ENCODE peak calls at places on chromosome 21, in seven cellular contexts. W is AG10803, F is lower lobe of right lung, Y is ovary, E is tibial artery, K is PC-3, M is kidney epithelial cell. O is an unnamed sample.

GRCh38 chr21:28644762-28645161 is 347.9 kb downstream of the LTN1 start:
- DNase-seq in W (peak; percentile 79), F (no peak), Y (no peak), E (no peak), K (peak; percentile 50), M (no peak), O (no peak)

GRCh38 chr21:25385912-25386474 is 221.3 kb downstream of the MRPL39 start:
- DNase-seq in W (peak; percentile 71), F (no peak), Y (no peak), E (no peak), K (peak; percentile 90), M (peak; percentile 28), O (peak; percentile 45)

GRCh38 chr21:27371688-27372331 is 404.9 kb upstream of the ADAMTS5 start:
- DNase-seq in W (no peak), F (no peak), Y (no peak), E (no peak), K (no peak), M (no peak), O (no peak)

GRCh38 chr21:33587792-33588484 is 546 bp downstream of the DONSON start:
- DNase-seq in W (peak; percentile 29), F (peak; percentile 56), Y (peak; percentile 32), E (peak; percentile 21), K (peak; percentile 26), M (no peak), O (no peak)

GRCh38 chr21:31888936-31889371 is 16.1 kb downstream of the HUNK start:
- DNase-seq in W (no peak), F (no peak), Y (no peak), E (no peak), K (peak; percentile 50), M (peak; percentile 53), O (no peak)

GRCh38 chr21:26148834-26149354 is 21.7 kb downstream of the APP start:
- DNase-seq in W (peak; percentile 68), F (no peak), Y (no peak), E (no peak), K (peak; percentile 27), M (no peak), O (no peak)

GRCh38 chr21:43318841-43319781 is 107.8 kb downstream of the SIK1 start:
- DNase-seq in W (peak; percentile 54), F (no peak), Y (no peak), E (no peak), K (peak; percentile 62), M (no peak), O (no peak)

GRCh38 chr21:32599146-32599925 is 12.8 kb downstream of the CFAP298 start:
- DNase-seq in W (no peak), F (no peak), Y (no peak), E (no peak), K (no peak), M (no peak), O (no peak)

GRCh38 chr21:27812279-27812678 is 845.4 kb upstream of the ADAMTS5 start:
- DNase-seq in W (no peak), F (no peak), Y (no peak), E (no peak), K (peak; percentile 11), M (no peak), O (no peak)

GRCh38 chr21:31991356-31992331 is 118.8 kb downstream of the HUNK start:
- DNase-seq in W (no peak), F (no peak), Y (no peak), E (no peak), K (no peak), M (no peak), O (no peak)

GRCh38 chr21:15706686-15707085 is 23.1 kb upstream of the USP25 start:
- DNase-seq in W (peak; percentile 97), F (no peak), Y (no peak), E (no peak), K (peak; percentile 99), M (peak; percentile 75), O (no peak)

GRCh38 chr21:31220567-31220966 is 123.5 kb downstream of the TIAM1 start:
- DNase-seq in W (peak; percentile 34), F (no peak), Y (no peak), E (no peak), K (peak; percentile 72), M (no peak), O (no peak)

GRCh38 chr21:23401278-23401677 is 2206.0 kb downstream of the MRPL39 start:
- DNase-seq in W (no peak), F (no peak), Y (no peak), E (no peak), K (peak; percentile 61), M (no peak), O (peak; percentile 32)

GRCh38 chr21:29308456-29308783 is 9.7 kb downstream of the BACH1 start:
- DNase-seq in W (no peak), F (no peak), Y (no peak), E (no peak), K (no peak), M (no peak), O (no peak)

GRCh38 chr21:16742116-16742515 is 770.7 kb upstream of the CXADR start:
- DNase-seq in W (no peak), F (no peak), Y (peak; percentile 72), E (peak; percentile 20), K (no peak), M (no peak), O (no peak)

GRCh38 chr21:21631961-21632360 is 633.8 kb downstream of the NCAM2 start:
- DNase-seq in W (peak; percentile 12), F (no peak), Y (no peak), E (no peak), K (peak; percentile 31), M (no peak), O (no peak)

GRCh38 chr21:26099610-26100219 is 70.9 kb downstream of the APP start:
- DNase-seq in W (peak; percentile 86), F (no peak), Y (no peak), E (no peak), K (no peak), M (no peak), O (no peak)

GRCh38 chr21:28763809-28764418 is 228.8 kb downstream of the LTN1 start:
- DNase-seq in W (no peak), F (no peak), Y (no peak), E (no peak), K (no peak), M (no peak), O (no peak)

GRCh38 chr21:30831194-30831765 is 1.7 kb upstream of the KRTAP7-1 start:
- DNase-seq in W (no peak), F (no peak), Y (no peak), E (no peak), K (peak; percentile 76), M (no peak), O (peak; percentile 19)

GRCh38 chr21:27681038-27681437 is 714.1 kb upstream of the ADAMTS5 start:
- DNase-seq in W (peak; percentile 57), F (no peak), Y (no peak), E (no peak), K (peak; percentile 32), M (no peak), O (no peak)

GRCh38 chr21:40143822-40144525 is 276.7 kb downstream of the PCP4 start:
- DNase-seq in W (peak; percentile 36), F (no peak), Y (no peak), E (no peak), K (peak; percentile 71), M (peak; percentile 1), O (peak; percentile 34)

DNA sequence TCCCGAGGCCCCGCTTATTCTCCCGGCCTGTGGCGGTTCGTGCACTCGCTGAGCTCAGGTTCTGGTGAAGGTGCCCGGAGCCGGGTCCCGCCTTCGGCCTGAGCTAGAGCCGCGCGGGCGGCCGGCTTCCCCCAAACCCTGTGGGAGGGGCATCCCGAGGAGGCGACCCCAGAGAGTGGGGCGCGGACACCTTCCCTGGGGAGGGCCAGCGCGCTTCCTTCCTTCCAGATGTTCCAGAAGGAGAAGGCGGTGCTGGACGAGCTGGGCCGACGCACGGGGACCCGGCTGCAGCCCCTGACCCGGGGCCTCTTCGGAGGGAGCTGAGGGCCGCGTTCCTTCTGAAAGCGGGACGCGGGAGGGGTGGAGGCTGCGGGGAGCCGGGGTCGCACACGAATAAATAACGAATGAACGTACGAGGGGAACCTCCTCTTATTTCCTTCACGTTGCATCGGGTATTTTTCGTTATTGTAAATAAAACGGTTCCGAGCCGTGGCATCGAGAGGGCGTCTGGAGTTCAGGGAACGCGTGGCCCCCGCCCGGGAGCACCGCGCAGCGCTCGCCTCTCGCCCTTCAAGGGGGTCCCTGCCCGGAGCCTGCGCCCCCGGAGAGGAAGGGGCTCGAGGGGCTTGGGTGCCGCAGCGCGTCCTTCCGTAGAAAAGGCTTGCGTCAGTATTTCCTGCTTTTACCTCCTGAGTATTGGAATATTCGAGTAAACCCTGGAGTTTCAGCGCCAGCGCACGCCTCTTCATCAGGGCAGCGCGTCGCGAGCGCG is 11.4 kb downstream of the YBEY start:
- DNase-seq in W (no peak), F (peak; percentile 44), Y (no peak), E (no peak), K (no peak), M (no peak), O (no peak)
- H3K4me3 ChIP-seq in W (peak overlapping the region; percentile 20), F (peak overlapping the region; percentile 63), Y (peak overlapping the region; percentile 23), E (peak overlapping the region; percentile 41), K (no peak overlapping the region), M (peak overlapping the region; percentile 32), O (no peak overlapping the region)

DNA sequence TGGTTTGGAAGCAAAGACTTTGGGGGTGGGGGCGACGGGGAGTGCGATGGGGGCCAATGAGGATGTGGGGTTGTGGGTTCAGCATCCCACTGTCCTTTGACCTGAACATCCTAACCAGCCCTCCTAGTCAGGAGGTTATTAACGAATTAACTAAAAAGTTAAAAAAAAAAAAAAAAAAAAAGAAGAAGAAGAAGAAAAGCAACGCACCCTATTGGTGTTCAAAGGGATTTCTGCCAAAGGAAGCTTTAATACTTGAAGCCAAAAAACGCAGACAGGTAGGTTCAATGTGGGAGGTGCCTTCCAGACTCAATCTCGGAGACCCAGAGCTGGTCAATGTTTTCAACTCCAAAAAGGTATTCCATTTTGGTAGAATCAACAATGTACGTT is 2.2 kb downstream of the CLIC6 start:
- DNase-seq in W (no peak), F (no peak), Y (no peak), E (no peak), K (no peak), M (no peak), O (no peak)
- H3K4me3 ChIP-seq in W (no peak overlapping the region), F (peak overlapping the region; percentile 56), Y (peak overlapping the region; percentile 41), E (peak overlapping the region; percentile 50), K (no peak overlapping the region), M (peak overlapping the region; percentile 32), O (no peak overlapping the region)

DNA sequence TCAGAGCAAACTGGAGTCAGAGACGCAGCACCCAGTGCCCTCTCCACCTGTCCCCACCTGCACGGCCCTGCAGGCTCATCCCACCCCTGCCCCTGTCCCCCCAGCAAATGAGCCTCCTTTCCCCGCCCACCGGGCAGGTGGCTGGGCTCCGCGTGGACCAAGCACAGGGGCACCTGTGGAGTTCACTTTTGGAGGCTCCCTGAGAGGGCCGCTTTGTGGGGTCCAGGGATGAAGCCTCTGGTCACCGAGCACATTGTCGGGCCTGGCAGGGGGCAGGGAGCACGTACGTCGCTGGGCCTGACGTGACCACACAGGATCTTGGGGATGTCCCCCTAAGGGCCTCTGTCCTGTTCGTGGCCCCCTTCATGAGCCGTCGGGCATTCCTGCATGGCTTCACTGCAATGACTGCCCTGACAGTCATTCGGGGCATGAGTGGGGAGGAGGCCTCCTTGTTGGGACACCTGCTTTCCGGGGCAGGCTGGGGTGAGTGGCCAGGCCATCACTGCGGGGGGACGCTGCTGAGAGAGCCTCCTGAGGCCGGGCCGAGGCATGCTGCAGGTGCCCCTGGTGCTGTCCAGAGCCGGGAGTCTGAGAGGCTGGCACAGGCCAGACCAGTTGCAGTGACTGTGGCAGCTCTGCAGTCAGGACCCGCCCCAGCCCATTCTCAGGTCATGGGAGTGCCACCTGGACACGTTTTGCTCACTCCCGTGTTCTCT is 19.7 kb downstream of the SLX9 start:
- DNase-seq in W (no peak), F (peak; percentile 37), Y (no peak), E (no peak), K (no peak), M (no peak), O (no peak)
- H3K4me3 ChIP-seq in W (no peak overlapping the region), F (no peak overlapping the region), Y (no peak overlapping the region), E (no peak overlapping the region), K (no peak overlapping the region), M (no peak overlapping the region), O (no peak overlapping the region)

GRCh38 chr21:44723177-44724131 is 12.1 kb upstream of the TSPEAR start:
- DNase-seq in W (no peak), F (no peak), Y (no peak), E (no peak), K (no peak), M (no peak), O (peak; percentile 12)
- H3K4me3 ChIP-seq in W (no peak overlapping the region), F (no peak overlapping the region), Y (no peak overlapping the region), E (no peak overlapping the region), K (no peak overlapping the region), M (no peak overlapping the region), O (no peak overlapping the region)